ENCODE peak calls at places on chromosomes 4 and X, in eight cellular contexts. One of them, this sample, is unnamed.

GRCh38 chrX:143486105-143486504 is 31.2 kb downstream of the SPANXN3 start:
- DNase-seq in upper lobe of right lung: no peak
- DNase-seq in Peyer's patch: no peak
- DNase-seq in small intestine: no peak
- DNase-seq in GM23248: no peak
- DNase-seq in heart right ventricle: no peak
- DNase-seq in ovary: no peak
- DNase-seq in keratinocyte: no peak
- DNase-seq in this sample: no peak

GRCh38 chr4:173345648-173346047 is 11.5 kb upstream of the HMGB2 start:
- DNase-seq in upper lobe of right lung: no peak
- DNase-seq in Peyer's patch: no peak
- DNase-seq in small intestine: no peak
- DNase-seq in GM23248: no peak
- DNase-seq in heart right ventricle: no peak
- DNase-seq in ovary: no peak
- DNase-seq in keratinocyte: no peak
- DNase-seq in this sample: no peak

GRCh38 chr4:113976937-113977855 is 2.3 kb downstream of the ARSJ start:
- DNase-seq in upper lobe of right lung: no peak
- DNase-seq in Peyer's patch: no peak
- DNase-seq in small intestine: no peak
- DNase-seq in GM23248: peak; percentile 52
- DNase-seq in heart right ventricle: no peak
- DNase-seq in ovary: no peak
- DNase-seq in keratinocyte: no peak
- DNase-seq in this sample: no peak

GRCh38 chr4:10180927-10181744 is 64.5 kb upstream of the WDR1 start:
- DNase-seq in upper lobe of right lung: no peak
- DNase-seq in Peyer's patch: no peak
- DNase-seq in small intestine: no peak
- DNase-seq in GM23248: peak; percentile 84
- DNase-seq in heart right ventricle: no peak
- DNase-seq in ovary: no peak
- DNase-seq in keratinocyte: no peak
- DNase-seq in this sample: no peak

GRCh38 chrX:46208225-46208854 is 336.9 kb downstream of the ZNF674 start:
- DNase-seq in upper lobe of right lung: no peak
- DNase-seq in Peyer's patch: no peak
- DNase-seq in small intestine: peak; percentile 17
- DNase-seq in GM23248: peak; percentile 58
- DNase-seq in heart right ventricle: no peak
- DNase-seq in ovary: no peak
- DNase-seq in keratinocyte: no peak
- DNase-seq in this sample: no peak

GRCh38 chr4:38860788-38861424 is 4.3 kb upstream of the TLR6 start:
- DNase-seq in upper lobe of right lung: no peak
- DNase-seq in Peyer's patch: no peak
- DNase-seq in small intestine: peak; percentile 46
- DNase-seq in GM23248: peak; percentile 62
- DNase-seq in heart right ventricle: peak; percentile 20
- DNase-seq in ovary: no peak
- DNase-seq in keratinocyte: peak; percentile 46
- DNase-seq in this sample: peak; percentile 52

GRCh38 chr4:7103031-7103598 is 35.3 kb upstream of the GRPEL1 start:
- DNase-seq in upper lobe of right lung: peak; percentile 95
- DNase-seq in Peyer's patch: peak; percentile 95
- DNase-seq in small intestine: peak; percentile 91
- DNase-seq in GM23248: peak; percentile 90
- DNase-seq in heart right ventricle: peak; percentile 89
- DNase-seq in ovary: peak; percentile 92
- DNase-seq in keratinocyte: no peak
- DNase-seq in this sample: peak; percentile 90

GRCh38 chr4:154640999-154641398 is 28.5 kb upstream of the FGG start:
- DNase-seq in upper lobe of right lung: no peak
- DNase-seq in Peyer's patch: no peak
- DNase-seq in small intestine: no peak
- DNase-seq in GM23248: no peak
- DNase-seq in heart right ventricle: no peak
- DNase-seq in ovary: no peak
- DNase-seq in keratinocyte: no peak
- DNase-seq in this sample: no peak

GRCh38 chrX:54633641-54634040 is 103.6 kb downstream of the GNL3L start:
- DNase-seq in upper lobe of right lung: no peak
- DNase-seq in Peyer's patch: no peak
- DNase-seq in small intestine: no peak
- DNase-seq in GM23248: no peak
- DNase-seq in heart right ventricle: no peak
- DNase-seq in ovary: no peak
- DNase-seq in keratinocyte: no peak
- DNase-seq in this sample: no peak

GRCh38 chrX:120299928-120300327 is 11.3 kb downstream of the TMEM255A start:
- DNase-seq in upper lobe of right lung: no peak
- DNase-seq in Peyer's patch: no peak
- DNase-seq in small intestine: no peak
- DNase-seq in GM23248: no peak
- DNase-seq in heart right ventricle: no peak
- DNase-seq in ovary: no peak
- DNase-seq in keratinocyte: no peak
- DNase-seq in this sample: no peak

GRCh38 chr4:140704392-140704955 is 51.7 kb downstream of the TBC1D9 start:
- DNase-seq in upper lobe of right lung: no peak
- DNase-seq in Peyer's patch: no peak
- DNase-seq in small intestine: no peak
- DNase-seq in GM23248: no peak
- DNase-seq in heart right ventricle: no peak
- DNase-seq in ovary: no peak
- DNase-seq in keratinocyte: no peak
- DNase-seq in this sample: no peak

GRCh38 chr4:7620086-7620813 is 185.5 kb upstream of the PSAPL1 start:
- DNase-seq in upper lobe of right lung: no peak
- DNase-seq in Peyer's patch: no peak
- DNase-seq in small intestine: no peak
- DNase-seq in GM23248: no peak
- DNase-seq in heart right ventricle: no peak
- DNase-seq in ovary: no peak
- DNase-seq in keratinocyte: no peak
- DNase-seq in this sample: no peak

GRCh38 chrX:53188763-53189162 is 36.2 kb downstream of the KDM5C start:
- DNase-seq in upper lobe of right lung: no peak
- DNase-seq in Peyer's patch: no peak
- DNase-seq in small intestine: no peak
- DNase-seq in GM23248: peak; percentile 27
- DNase-seq in heart right ventricle: no peak
- DNase-seq in ovary: no peak
- DNase-seq in keratinocyte: no peak
- DNase-seq in this sample: no peak

GRCh38 chr4:40992472-40993298 is 221.7 kb downstream of the APBB2 start:
- DNase-seq in upper lobe of right lung: no peak
- DNase-seq in Peyer's patch: no peak
- DNase-seq in small intestine: no peak
- DNase-seq in GM23248: peak; percentile 82
- DNase-seq in heart right ventricle: no peak
- DNase-seq in ovary: peak; percentile 54
- DNase-seq in keratinocyte: peak; percentile 35
- DNase-seq in this sample: no peak

DNA sequence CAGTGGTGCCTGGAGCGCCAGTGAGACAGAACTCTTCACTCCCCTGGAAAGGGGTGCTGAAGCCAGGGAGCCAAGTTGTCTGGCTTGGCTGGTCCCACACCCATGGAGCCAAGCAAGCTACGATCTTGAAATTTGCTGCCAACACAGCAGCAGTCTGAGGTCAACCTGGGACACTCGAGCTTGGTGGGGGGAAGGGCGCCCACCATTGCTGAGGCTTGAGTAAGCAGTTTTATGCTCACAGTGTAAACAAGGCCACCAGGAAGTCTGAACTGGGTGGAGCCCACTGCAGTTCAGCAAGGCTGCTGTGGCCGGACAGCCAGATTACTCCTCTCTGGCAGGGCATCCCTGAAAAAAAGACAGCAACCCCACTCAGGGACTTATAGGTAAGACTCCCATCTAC is 149.5 kb downstream of the EDA2R start:
- DNase-seq in upper lobe of right lung: no peak
- DNase-seq in Peyer's patch: no peak
- DNase-seq in small intestine: no peak
- DNase-seq in GM23248: peak; percentile 4
- DNase-seq in heart right ventricle: no peak
- DNase-seq in ovary: no peak
- DNase-seq in keratinocyte: no peak
- DNase-seq in this sample: no peak
- H3K9me3 ChIP-seq in upper lobe of right lung: no peaks in the 10 kb centered on the region
- H3K9me3 ChIP-seq in Peyer's patch: no peaks in the 10 kb centered on the region
- H3K9me3 ChIP-seq in small intestine: no peaks in the 10 kb centered on the region
- H3K9me3 ChIP-seq in GM23248: no peaks in the 10 kb centered on the region
- H3K9me3 ChIP-seq in heart right ventricle: no peaks in the 10 kb centered on the region
- H3K9me3 ChIP-seq in ovary: no peaks in the 10 kb centered on the region
- H3K9me3 ChIP-seq in keratinocyte: no peaks in the 10 kb centered on the region
- H3K9me3 ChIP-seq in this sample: no peaks in the 10 kb centered on the region

GRCh38 chrX:136201601-136202000 is 49.6 kb downstream of the MAP7D3 start:
- DNase-seq in upper lobe of right lung: no peak
- DNase-seq in Peyer's patch: no peak
- DNase-seq in small intestine: no peak
- DNase-seq in GM23248: no peak
- DNase-seq in heart right ventricle: no peak
- DNase-seq in ovary: no peak
- DNase-seq in keratinocyte: no peak
- DNase-seq in this sample: no peak

GRCh38 chrX:136200466-136200865 is 50.7 kb downstream of the MAP7D3 start:
- DNase-seq in upper lobe of right lung: no peak
- DNase-seq in Peyer's patch: no peak
- DNase-seq in small intestine: peak; percentile 38
- DNase-seq in GM23248: peak; percentile 52
- DNase-seq in heart right ventricle: no peak
- DNase-seq in ovary: no peak
- DNase-seq in keratinocyte: no peak
- DNase-seq in this sample: no peak

GRCh38 chrX:136203438-136203837 is 47.8 kb downstream of the MAP7D3 start:
- DNase-seq in upper lobe of right lung: no peak
- DNase-seq in Peyer's patch: no peak
- DNase-seq in small intestine: no peak
- DNase-seq in GM23248: peak; percentile 33
- DNase-seq in heart right ventricle: no peak
- DNase-seq in ovary: no peak
- DNase-seq in keratinocyte: no peak
- DNase-seq in this sample: no peak

GRCh38 chrX:136204571-136204970 is 46.6 kb downstream of the MAP7D3 start:
- DNase-seq in upper lobe of right lung: no peak
- DNase-seq in Peyer's patch: no peak
- DNase-seq in small intestine: peak; percentile 73
- DNase-seq in GM23248: peak; percentile 76
- DNase-seq in heart right ventricle: peak; percentile 64
- DNase-seq in ovary: no peak
- DNase-seq in keratinocyte: no peak
- DNase-seq in this sample: no peak

DNA sequence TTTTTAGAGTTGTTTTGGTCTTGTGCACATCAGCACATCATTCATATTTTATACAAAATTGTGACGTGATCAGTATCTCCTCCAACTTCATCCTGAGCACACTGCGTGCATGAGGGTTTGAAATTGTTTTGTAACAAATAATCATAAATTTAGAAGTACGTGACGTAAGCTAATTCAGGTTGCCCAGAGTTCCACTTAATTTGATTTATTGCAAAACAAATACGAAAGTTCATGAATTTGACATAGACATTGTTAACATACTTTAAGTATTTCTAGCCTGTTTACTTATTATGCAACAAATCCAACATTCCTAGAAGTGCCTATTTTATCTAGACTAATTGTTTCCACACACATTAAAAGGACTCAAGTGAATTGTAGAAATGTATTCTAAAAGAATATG is 48.3 kb downstream of the MAP7D3 start:
- DNase-seq in upper lobe of right lung: no peak
- DNase-seq in Peyer's patch: no peak
- DNase-seq in small intestine: no peak
- DNase-seq in GM23248: peak; percentile 54
- DNase-seq in heart right ventricle: no peak
- DNase-seq in ovary: no peak
- DNase-seq in keratinocyte: no peak
- DNase-seq in this sample: no peak
- H3K4me1 ChIP-seq in upper lobe of right lung: peaks cover 23% of the 10 kb centered on the region
- H3K4me1 ChIP-seq in Peyer's patch: no peaks in the 10 kb centered on the region
- H3K4me1 ChIP-seq in small intestine: no peaks in the 10 kb centered on the region
- H3K4me1 ChIP-seq in GM23248: peaks cover 47% of the 10 kb centered on the region
- H3K4me1 ChIP-seq in heart right ventricle: peaks cover 35% of the 10 kb centered on the region
- H3K4me1 ChIP-seq in ovary: peaks cover 3% of the 10 kb centered on the region
- H3K4me1 ChIP-seq in keratinocyte: peaks cover 4% of the 10 kb centered on the region
- H3K4me1 ChIP-seq in this sample: peaks cover 7% of the 10 kb centered on the region

GRCh38 chr4:761739-762138 is 56.1 kb downstream of the PCGF3 start:
- DNase-seq in upper lobe of right lung: no peak
- DNase-seq in Peyer's patch: no peak
- DNase-seq in small intestine: no peak
- DNase-seq in GM23248: no peak
- DNase-seq in heart right ventricle: no peak
- DNase-seq in ovary: no peak
- DNase-seq in keratinocyte: no peak
- DNase-seq in this sample: peak; percentile 54
- H3K36me3 ChIP-seq in upper lobe of right lung: peaks cover 54% of the 10 kb centered on the region
- H3K36me3 ChIP-seq in Peyer's patch: peaks cover 67% of the 10 kb centered on the region
- H3K36me3 ChIP-seq in small intestine: peaks cover 2% of the 10 kb centered on the region
- H3K36me3 ChIP-seq in GM23248: peaks cover 17% of the 10 kb centered on the region
- H3K36me3 ChIP-seq in heart right ventricle: peaks cover 79% of the 10 kb centered on the region
- H3K36me3 ChIP-seq in ovary: no peaks in the 10 kb centered on the region
- H3K36me3 ChIP-seq in keratinocyte: peaks cover 23% of the 10 kb centered on the region
- H3K36me3 ChIP-seq in this sample: no peaks in the 10 kb centered on the region

DNA sequence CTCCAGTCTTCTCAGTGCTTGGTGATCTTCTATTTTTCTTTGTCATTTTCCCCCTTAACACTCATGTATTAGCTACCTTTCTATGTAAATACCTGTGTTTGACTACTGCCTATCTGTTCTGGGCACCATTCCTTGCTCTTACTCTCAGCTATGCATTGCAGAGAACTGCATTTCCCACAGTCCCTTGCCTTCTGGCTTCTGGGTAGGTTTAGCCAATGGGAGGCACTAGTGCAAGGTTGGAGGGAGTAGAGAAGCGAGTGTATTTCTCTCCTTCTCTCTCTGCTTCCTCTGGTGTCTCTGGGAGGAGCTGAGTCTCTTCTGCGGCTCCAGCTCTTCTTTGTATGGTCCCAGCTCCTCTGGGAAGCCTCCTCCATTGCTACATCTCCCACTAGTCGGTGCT is 50.5 kb downstream of the CWH43 start:
- DNase-seq in upper lobe of right lung: no peak
- DNase-seq in Peyer's patch: no peak
- DNase-seq in small intestine: no peak
- DNase-seq in GM23248: no peak
- DNase-seq in heart right ventricle: no peak
- DNase-seq in ovary: no peak
- DNase-seq in keratinocyte: no peak
- DNase-seq in this sample: no peak
- H3K9me3 ChIP-seq in upper lobe of right lung: no peaks in the 10 kb centered on the region
- H3K9me3 ChIP-seq in Peyer's patch: no peaks in the 10 kb centered on the region
- H3K9me3 ChIP-seq in small intestine: no peaks in the 10 kb centered on the region
- H3K9me3 ChIP-seq in GM23248: no peaks in the 10 kb centered on the region
- H3K9me3 ChIP-seq in heart right ventricle: no peaks in the 10 kb centered on the region
- H3K9me3 ChIP-seq in ovary: no peaks in the 10 kb centered on the region
- H3K9me3 ChIP-seq in keratinocyte: no peaks in the 10 kb centered on the region
- H3K9me3 ChIP-seq in this sample: no peaks in the 10 kb centered on the region

This sample was measured in left lung.